ENCODE peak calls at places on chromosomes 7 and 10, in seven cellular contexts. One of them, this sample, is unnamed.

GRCh38 chr10:73131295-73131694 is 21.0 kb downstream of the NUDT13 start:
- DNase-seq in activated naive CD4-positive, alpha-beta T cell treated with anti-CD3 and anti-CD28 coated beads, Interleukin-2, amount 10 ng/mL, durations not matched to agents 7 days and 5 days: no peak
- DNase-seq in HFF-Myc: no peak
- DNase-seq in RPMI7951: peak
- DNase-seq in fibroblast of pulmonary artery: no peak
- DNase-seq in A549: no peak
- DNase-seq in GM12891: no peak
- DNase-seq in this sample: no peak

GRCh38 chr10:102948163-102948562 is 30.1 kb downstream of the CNNM2 start:
- DNase-seq in activated naive CD4-positive, alpha-beta T cell treated with anti-CD3 and anti-CD28 coated beads, Interleukin-2, amount 10 ng/mL, durations not matched to agents 7 days and 5 days: no peak
- DNase-seq in HFF-Myc: no peak
- DNase-seq in RPMI7951: no peak
- DNase-seq in fibroblast of pulmonary artery: no peak
- DNase-seq in A549: no peak
- DNase-seq in GM12891: no peak
- DNase-seq in this sample: no peak

GRCh38 chr7:151769189-151769821 is 107.6 kb downstream of the PRKAG2 start:
- DNase-seq in activated naive CD4-positive, alpha-beta T cell treated with anti-CD3 and anti-CD28 coated beads, Interleukin-2, amount 10 ng/mL, durations not matched to agents 7 days and 5 days: peak
- DNase-seq in HFF-Myc: no peak
- DNase-seq in RPMI7951: no peak
- DNase-seq in fibroblast of pulmonary artery: no peak
- DNase-seq in A549: no peak
- DNase-seq in GM12891: no peak
- DNase-seq in this sample: no peak

GRCh38 chr10:129961274-129961839 is 2.7 kb downstream of the EBF3 start:
- DNase-seq in activated naive CD4-positive, alpha-beta T cell treated with anti-CD3 and anti-CD28 coated beads, Interleukin-2, amount 10 ng/mL, durations not matched to agents 7 days and 5 days: no peak
- DNase-seq in HFF-Myc: no peak
- DNase-seq in RPMI7951: no peak
- DNase-seq in fibroblast of pulmonary artery: peak
- DNase-seq in A549: no peak
- DNase-seq in GM12891: no peak
- DNase-seq in this sample: no peak

GRCh38 chr7:18515067-18515466 is 19.5 kb downstream of the HDAC9 start:
- DNase-seq in activated naive CD4-positive, alpha-beta T cell treated with anti-CD3 and anti-CD28 coated beads, Interleukin-2, amount 10 ng/mL, durations not matched to agents 7 days and 5 days: no peak
- DNase-seq in HFF-Myc: no peak
- DNase-seq in RPMI7951: peak
- DNase-seq in fibroblast of pulmonary artery: peak
- DNase-seq in A549: no peak
- DNase-seq in GM12891: no peak
- DNase-seq in this sample: no peak

GRCh38 chr7:7105800-7106582 is 76.4 kb upstream of the C1GALT1 start:
- DNase-seq in activated naive CD4-positive, alpha-beta T cell treated with anti-CD3 and anti-CD28 coated beads, Interleukin-2, amount 10 ng/mL, durations not matched to agents 7 days and 5 days: no peak
- DNase-seq in HFF-Myc: no peak
- DNase-seq in RPMI7951: no peak
- DNase-seq in fibroblast of pulmonary artery: no peak
- DNase-seq in A549: no peak
- DNase-seq in GM12891: no peak
- DNase-seq in this sample: no peak

GRCh38 chr10:133307776-133308430 is 769 bp downstream of the TUBGCP2 start:
- DNase-seq in activated naive CD4-positive, alpha-beta T cell treated with anti-CD3 and anti-CD28 coated beads, Interleukin-2, amount 10 ng/mL, durations not matched to agents 7 days and 5 days: peak
- DNase-seq in HFF-Myc: no peak
- DNase-seq in RPMI7951: peak
- DNase-seq in fibroblast of pulmonary artery: peak
- DNase-seq in A549: peak
- DNase-seq in GM12891: no peak
- DNase-seq in this sample: no peak

GRCh38 chr7:20267482-20267881 is 50.3 kb upstream of the MACC1 start:
- DNase-seq in activated naive CD4-positive, alpha-beta T cell treated with anti-CD3 and anti-CD28 coated beads, Interleukin-2, amount 10 ng/mL, durations not matched to agents 7 days and 5 days: no peak
- DNase-seq in HFF-Myc: no peak
- DNase-seq in RPMI7951: no peak
- DNase-seq in fibroblast of pulmonary artery: no peak
- DNase-seq in A549: no peak
- DNase-seq in GM12891: no peak
- DNase-seq in this sample: no peak

GRCh38 chr10:97020452-97021400 is 165.0 kb downstream of the SLIT1 start:
- DNase-seq in activated naive CD4-positive, alpha-beta T cell treated with anti-CD3 and anti-CD28 coated beads, Interleukin-2, amount 10 ng/mL, durations not matched to agents 7 days and 5 days: peak
- DNase-seq in HFF-Myc: no peak
- DNase-seq in RPMI7951: no peak
- DNase-seq in fibroblast of pulmonary artery: no peak
- DNase-seq in A549: no peak
- DNase-seq in GM12891: no peak
- DNase-seq in this sample: no peak

GRCh38 chr10:124182088-124182541 is 88.7 kb upstream of the CHST15 start:
- DNase-seq in activated naive CD4-positive, alpha-beta T cell treated with anti-CD3 and anti-CD28 coated beads, Interleukin-2, amount 10 ng/mL, durations not matched to agents 7 days and 5 days: no peak
- DNase-seq in HFF-Myc: no peak
- DNase-seq in RPMI7951: no peak
- DNase-seq in fibroblast of pulmonary artery: no peak
- DNase-seq in A549: no peak
- DNase-seq in GM12891: no peak
- DNase-seq in this sample: no peak

GRCh38 chr7:2824026-2824677 is 20.0 kb downstream of the GNA12 start:
- DNase-seq in activated naive CD4-positive, alpha-beta T cell treated with anti-CD3 and anti-CD28 coated beads, Interleukin-2, amount 10 ng/mL, durations not matched to agents 7 days and 5 days: no peak
- DNase-seq in HFF-Myc: no peak
- DNase-seq in RPMI7951: no peak
- DNase-seq in fibroblast of pulmonary artery: no peak
- DNase-seq in A549: no peak
- DNase-seq in GM12891: no peak
- DNase-seq in this sample: no peak

GRCh38 chr10:51156913-51157312 is 82.6 kb downstream of the PRKG1 start:
- DNase-seq in activated naive CD4-positive, alpha-beta T cell treated with anti-CD3 and anti-CD28 coated beads, Interleukin-2, amount 10 ng/mL, durations not matched to agents 7 days and 5 days: no peak
- DNase-seq in HFF-Myc: peak
- DNase-seq in RPMI7951: peak
- DNase-seq in fibroblast of pulmonary artery: peak
- DNase-seq in A549: no peak
- DNase-seq in GM12891: no peak
- DNase-seq in this sample: no peak

GRCh38 chr10:58773351-58773750 is 260.7 kb downstream of the BICC1 start:
- DNase-seq in activated naive CD4-positive, alpha-beta T cell treated with anti-CD3 and anti-CD28 coated beads, Interleukin-2, amount 10 ng/mL, durations not matched to agents 7 days and 5 days: no peak
- DNase-seq in HFF-Myc: no peak
- DNase-seq in RPMI7951: peak
- DNase-seq in fibroblast of pulmonary artery: no peak
- DNase-seq in A549: no peak
- DNase-seq in GM12891: no peak
- DNase-seq in this sample: no peak

GRCh38 chr7:80724249-80724871 is 85.9 kb downstream of the CD36 start:
- DNase-seq in activated naive CD4-positive, alpha-beta T cell treated with anti-CD3 and anti-CD28 coated beads, Interleukin-2, amount 10 ng/mL, durations not matched to agents 7 days and 5 days: no peak
- DNase-seq in HFF-Myc: peak
- DNase-seq in RPMI7951: peak
- DNase-seq in fibroblast of pulmonary artery: peak
- DNase-seq in A549: no peak
- DNase-seq in GM12891: no peak
- DNase-seq in this sample: no peak

GRCh38 chr7:3092468-3092867 is 48.8 kb upstream of the CARD11 start:
- DNase-seq in activated naive CD4-positive, alpha-beta T cell treated with anti-CD3 and anti-CD28 coated beads, Interleukin-2, amount 10 ng/mL, durations not matched to agents 7 days and 5 days: peak
- DNase-seq in HFF-Myc: no peak
- DNase-seq in RPMI7951: peak
- DNase-seq in fibroblast of pulmonary artery: peak
- DNase-seq in A549: no peak
- DNase-seq in GM12891: peak
- DNase-seq in this sample: no peak

GRCh38 chr7:150586068-150586777 is 19.0 kb downstream of the GIMAP4 start:
- DNase-seq in activated naive CD4-positive, alpha-beta T cell treated with anti-CD3 and anti-CD28 coated beads, Interleukin-2, amount 10 ng/mL, durations not matched to agents 7 days and 5 days: no peak
- DNase-seq in HFF-Myc: no peak
- DNase-seq in RPMI7951: no peak
- DNase-seq in fibroblast of pulmonary artery: no peak
- DNase-seq in A549: no peak
- DNase-seq in GM12891: no peak
- DNase-seq in this sample: no peak

GRCh38 chr7:96973986-96974385 is 31.4 kb upstream of the DLX6 start:
- DNase-seq in activated naive CD4-positive, alpha-beta T cell treated with anti-CD3 and anti-CD28 coated beads, Interleukin-2, amount 10 ng/mL, durations not matched to agents 7 days and 5 days: no peak
- DNase-seq in HFF-Myc: no peak
- DNase-seq in RPMI7951: peak
- DNase-seq in fibroblast of pulmonary artery: peak
- DNase-seq in A549: no peak
- DNase-seq in GM12891: no peak
- DNase-seq in this sample: no peak

GRCh38 chr10:42755028-42755451 is 27.6 kb upstream of the BMS1 start:
- DNase-seq in activated naive CD4-positive, alpha-beta T cell treated with anti-CD3 and anti-CD28 coated beads, Interleukin-2, amount 10 ng/mL, durations not matched to agents 7 days and 5 days: no peak
- DNase-seq in HFF-Myc: no peak
- DNase-seq in RPMI7951: no peak
- DNase-seq in fibroblast of pulmonary artery: no peak
- DNase-seq in A549: no peak
- DNase-seq in GM12891: no peak
- DNase-seq in this sample: no peak

GRCh38 chr7:96414931-96415292 is 93.0 kb upstream of the SLC25A13 start:
- DNase-seq in activated naive CD4-positive, alpha-beta T cell treated with anti-CD3 and anti-CD28 coated beads, Interleukin-2, amount 10 ng/mL, durations not matched to agents 7 days and 5 days: peak
- DNase-seq in HFF-Myc: no peak
- DNase-seq in RPMI7951: peak
- DNase-seq in fibroblast of pulmonary artery: peak
- DNase-seq in A549: no peak
- DNase-seq in GM12891: peak
- DNase-seq in this sample: peak

GRCh38 chr10:102419561-102420442 is 834 bp upstream of the FBXL15 start:
- DNase-seq in activated naive CD4-positive, alpha-beta T cell treated with anti-CD3 and anti-CD28 coated beads, Interleukin-2, amount 10 ng/mL, durations not matched to agents 7 days and 5 days: peak
- DNase-seq in HFF-Myc: no peak
- DNase-seq in RPMI7951: no peak
- DNase-seq in fibroblast of pulmonary artery: no peak
- DNase-seq in A549: peak
- DNase-seq in GM12891: no peak
- DNase-seq in this sample: no peak

GRCh38 chr10:102627446-102628293 is 16.6 kb upstream of the TRIM8 start:
- DNase-seq in activated naive CD4-positive, alpha-beta T cell treated with anti-CD3 and anti-CD28 coated beads, Interleukin-2, amount 10 ng/mL, durations not matched to agents 7 days and 5 days: no peak
- DNase-seq in HFF-Myc: no peak
- DNase-seq in RPMI7951: peak
- DNase-seq in fibroblast of pulmonary artery: peak
- DNase-seq in A549: peak
- DNase-seq in GM12891: no peak
- DNase-seq in this sample: no peak

GRCh38 chr10:34351161-34351560 is 463.9 kb downstream of the PARD3 start:
- DNase-seq in activated naive CD4-positive, alpha-beta T cell treated with anti-CD3 and anti-CD28 coated beads, Interleukin-2, amount 10 ng/mL, durations not matched to agents 7 days and 5 days: no peak
- DNase-seq in HFF-Myc: no peak
- DNase-seq in RPMI7951: no peak
- DNase-seq in fibroblast of pulmonary artery: peak
- DNase-seq in A549: no peak
- DNase-seq in GM12891: no peak
- DNase-seq in this sample: no peak

GRCh38 chr7:101519324-101520017 is 109.6 kb downstream of the MYL10 start:
- DNase-seq in activated naive CD4-positive, alpha-beta T cell treated with anti-CD3 and anti-CD28 coated beads, Interleukin-2, amount 10 ng/mL, durations not matched to agents 7 days and 5 days: no peak
- DNase-seq in HFF-Myc: peak
- DNase-seq in RPMI7951: peak
- DNase-seq in fibroblast of pulmonary artery: peak
- DNase-seq in A549: no peak
- DNase-seq in GM12891: no peak
- DNase-seq in this sample: no peak

GRCh38 chr10:37711617-37712488 is 145.6 kb downstream of the ZNF248 start:
- DNase-seq in activated naive CD4-positive, alpha-beta T cell treated with anti-CD3 and anti-CD28 coated beads, Interleukin-2, amount 10 ng/mL, durations not matched to agents 7 days and 5 days: no peak
- DNase-seq in HFF-Myc: no peak
- DNase-seq in RPMI7951: no peak
- DNase-seq in fibroblast of pulmonary artery: no peak
- DNase-seq in A549: no peak
- DNase-seq in GM12891: no peak
- DNase-seq in this sample: no peak

GRCh38 chr10:1213252-1213651 is 157.1 kb downstream of the WDR37 start:
- DNase-seq in activated naive CD4-positive, alpha-beta T cell treated with anti-CD3 and anti-CD28 coated beads, Interleukin-2, amount 10 ng/mL, durations not matched to agents 7 days and 5 days: no peak
- DNase-seq in HFF-Myc: no peak
- DNase-seq in RPMI7951: no peak
- DNase-seq in fibroblast of pulmonary artery: no peak
- DNase-seq in A549: no peak
- DNase-seq in GM12891: no peak
- DNase-seq in this sample: no peak

GRCh38 chr7:115775981-115776380 is 254.6 kb downstream of the TFEC start:
- DNase-seq in activated naive CD4-positive, alpha-beta T cell treated with anti-CD3 and anti-CD28 coated beads, Interleukin-2, amount 10 ng/mL, durations not matched to agents 7 days and 5 days: no peak
- DNase-seq in HFF-Myc: no peak
- DNase-seq in RPMI7951: no peak
- DNase-seq in fibroblast of pulmonary artery: no peak
- DNase-seq in A549: no peak
- DNase-seq in GM12891: no peak
- DNase-seq in this sample: no peak

GRCh38 chr10:73810735-73811465 is 498 bp downstream of the NDST2 start:
- DNase-seq in activated naive CD4-positive, alpha-beta T cell treated with anti-CD3 and anti-CD28 coated beads, Interleukin-2, amount 10 ng/mL, durations not matched to agents 7 days and 5 days: peak
- DNase-seq in HFF-Myc: no peak
- DNase-seq in RPMI7951: peak
- DNase-seq in fibroblast of pulmonary artery: peak
- DNase-seq in A549: peak
- DNase-seq in GM12891: peak
- DNase-seq in this sample: no peak

This sample was measured in Panc1.